ENCODE peak calls at places on chromosomes 13 and 19, in four cellular contexts. S is EH; F is activated CD4-positive, alpha-beta T cell treated with anti-CD3 and anti-CD28 coated beads, Interleukin-2, amount 50 U/mL, for 24 hours; D is stimulated activated CD4-positive, alpha-beta T cell treated with anti-CD3 and anti-CD28 coated beads, TNF-alpha, amount 100 ng/mL, for 48 hours. N is an unnamed sample.

GRCh38 chr19:4234142-4234861 is 5.0 kb downstream of the EBI3 start:
- DNase-seq in S (no peak), F (no peak), D (no peak), N (no peak)

GRCh38 chr19:36819130-36819630 is 19.0 kb downstream of the ZNF790 start:
- DNase-seq in S (no peak), F (no peak), D (no peak), N (no peak)

GRCh38 chr13:42740753-42741152 is 40.6 kb upstream of the FAM216B start:
- DNase-seq in S (no peak), F (no peak), D (no peak), N (no peak)

GRCh38 chr19:35775298-35776101 is at the start of gene ARHGAP33:
- DNase-seq in S (peak; percentile 97), F (peak; percentile 95), D (peak; percentile 98), N (peak; percentile 86)

GRCh38 chr13:111907341-111907880 is 159.5 kb upstream of the SOX1 start:
- DNase-seq in S (no peak), F (no peak), D (no peak), N (no peak)

GRCh38 chr13:90618133-90618532 is 729.4 kb upstream of the MIR17HG start:
- DNase-seq in S (no peak), F (no peak), D (no peak), N (no peak)

GRCh38 chr13:49607761-49608160 is 20.5 kb upstream of the ARL11 start:
- DNase-seq in S (no peak), F (no peak), D (no peak), N (no peak)

GRCh38 chr19:35044317-35045117 is 3.0 kb downstream of the HPN start:
- DNase-seq in S (peak; percentile 59), F (peak; percentile 48), D (peak; percentile 30), N (no peak)

GRCh38 chr19:30227661-30228112 is 144.5 kb upstream of the ZNF536 start:
- DNase-seq in S (peak; percentile 58), F (peak; percentile 14), D (peak; percentile 23), N (peak; percentile 47)

GRCh38 chr19:8682472-8682871 is 16.1 kb downstream of the ACTL9 start:
- DNase-seq in S (no peak), F (no peak), D (no peak), N (no peak)

GRCh38 chr13:39483326-39483725 is 119.7 kb downstream of the LHFPL6 start:
- DNase-seq in S (peak; percentile 82), F (no peak), D (no peak), N (no peak)

GRCh38 chr19:579842-580155 is 7.4 kb downstream of the BSG start:
- DNase-seq in S (no peak), F (no peak), D (no peak), N (no peak)

GRCh38 chr13:43573787-43574562 is 212.8 kb downstream of the ENOX1 start:
- DNase-seq in S (peak; percentile 26), F (no peak), D (no peak), N (no peak)

GRCh38 chr13:113129921-113130750 is 7.5 kb downstream of the F10 start:
- DNase-seq in S (no peak), F (no peak), D (no peak), N (no peak)

GRCh38 chr13:49932868-49933267 is 3.3 kb downstream of the SPRYD7 start:
- DNase-seq in S (no peak), F (no peak), D (no peak), N (no peak)

GRCh38 chr19:38740252-38740592 is 4.1 kb downstream of the CAPN12 start:
- DNase-seq in S (no peak), F (no peak), D (no peak), N (no peak)

GRCh38 chr13:33571618-33572017 is 246.3 kb upstream of the RFC3 start:
- DNase-seq in S (no peak), F (no peak), D (no peak), N (no peak)

GRCh38 chr13:51645154-51645650 is 60.9 kb downstream of the WDFY2 start:
- DNase-seq in S (peak; percentile 70), F (no peak), D (no peak), N (no peak)

GRCh38 chr13:40613192-40613818 is 53.1 kb downstream of the FOXO1 start:
- DNase-seq in S (no peak), F (no peak), D (peak; percentile 22), N (peak; percentile 1)

GRCh38 chr13:112248406-112248760 is 127.8 kb upstream of the SPACA7 start:
- DNase-seq in S (no peak), F (no peak), D (no peak), N (no peak)

GRCh38 chr19:16420781-16421386 is 50.9 kb downstream of the EPS15L1 start:
- DNase-seq in S (no peak), F (no peak), D (no peak), N (no peak)

GRCh38 chr19:42284066-42284501 is 15.0 kb downstream of the CIC start:
- DNase-seq in S (peak; percentile 83), F (peak; percentile 70), D (peak; percentile 68), N (peak; percentile 94)

GRCh38 chr13:49985129-49985528 is 11.7 kb upstream of the TRIM13 start:
- DNase-seq in S (no peak), F (no peak), D (no peak), N (no peak)

GRCh38 chr13:22061371-22061805 is 390.5 kb downstream of the FGF9 start:
- DNase-seq in S (no peak), F (peak; percentile 46), D (peak; percentile 29), N (no peak)

GRCh38 chr13:58542530-58542929 is 911.0 kb downstream of the PCDH17 start:
- DNase-seq in S (no peak), F (no peak), D (no peak), N (no peak)

GRCh38 chr19:55676384-55676783 is 1.4 kb downstream of the EPN1 start:
- DNase-seq in S (peak; percentile 16), F (no peak), D (no peak), N (no peak)

GRCh38 chr19:53172892-53173291 is 14.0 kb upstream of the ZNF347 start:
- DNase-seq in S (peak; percentile 8), F (no peak), D (no peak), N (no peak)

GRCh38 chr13:87893186-87893585 is 222.0 kb downstream of the SLITRK5 start:
- DNase-seq in S (no peak), F (no peak), D (no peak), N (no peak)

GRCh38 chr19:30225615-30226463 is 146.3 kb upstream of the ZNF536 start:
- DNase-seq in S (no peak), F (no peak), D (no peak), N (peak; percentile 27)